ENCODE peak calls at places on chromosomes 1 and 21, in six cellular contexts. Y is right lobe of liver, Z is cardiac muscle cell, F is esophagus squamous epithelium, B is ovary, W is HCT116. O is an unnamed sample. For H3K4me1, the result is how much of the 10 kb centered on the place peaks cover.

GRCh38 chr1:54596756-54597155 is 26.6 kb downstream of the FAM151A start:
- DNase-seq in Y (no peak), Z (no peak), F (no peak), B (no peak), W (no peak), O (no peak)

GRCh38 chr1:246930830-246931548 is 759 bp downstream of the AHCTF1 start:
- DNase-seq in Y (peak), Z (peak), F (no peak), B (peak), W (no peak), O (peak)

GRCh38 chr1:66652556-66652955 is 99.7 kb upstream of the DYNLT5 start:
- DNase-seq in Y (no peak), Z (peak), F (no peak), B (no peak), W (no peak), O (no peak)

GRCh38 chr1:167442854-167443565 is 75.3 kb downstream of the CD247 start:
- DNase-seq in Y (no peak), Z (no peak), F (no peak), B (no peak), W (no peak), O (no peak)

GRCh38 chr1:156746716-156747631 is 4.5 kb downstream of the HDGF start:
- DNase-seq in Y (peak), Z (peak), F (no peak), B (peak), W (peak), O (peak)

GRCh38 chr1:205714190-205714905 is 34.0 kb upstream of the SLC45A3 start:
- DNase-seq in Y (peak), Z (peak), F (no peak), B (no peak), W (no peak), O (no peak)

GRCh38 chr1:8477199-8477982 is 159.5 kb downstream of the SLC45A1 start:
- DNase-seq in Y (no peak), Z (no peak), F (no peak), B (no peak), W (no peak), O (no peak)

GRCh38 chr21:45562965-45563364 is 20.7 kb upstream of the SLC19A1 start:
- DNase-seq in Y (no peak), Z (no peak), F (no peak), B (no peak), W (no peak), O (no peak)

GRCh38 chr1:42680921-42681683 is 1.1 kb upstream of the YBX1 start:
- DNase-seq in Y (no peak), Z (peak), F (no peak), B (no peak), W (no peak), O (no peak)

GRCh38 chr21:43789276-43790052 is at the start of gene RRP1:
- DNase-seq in Y (peak), Z (peak), F (peak), B (peak), W (peak), O (peak)

GRCh38 chr1:204731997-204732396 is 46.5 kb upstream of the LRRN2 start:
- DNase-seq in Y (no peak), Z (no peak), F (no peak), B (no peak), W (no peak), O (no peak)

GRCh38 chr1:116345830-116346229 is 27.2 kb upstream of the ATP1A1 start:
- DNase-seq in Y (no peak), Z (no peak), F (no peak), B (no peak), W (no peak), O (no peak)

GRCh38 chr1:222084996-222085395 is 343.1 kb upstream of the DUSP10 start:
- DNase-seq in Y (no peak), Z (peak), F (no peak), B (no peak), W (no peak), O (no peak)

GRCh38 chr1:10613861-10614260 is 139.1 kb downstream of the PEX14 start:
- DNase-seq in Y (no peak), Z (no peak), F (no peak), B (no peak), W (no peak), O (no peak)

GRCh38 chr1:1122078-1122811 is 6.4 kb upstream of the C1orf159 start:
- DNase-seq in Y (peak), Z (peak), F (no peak), B (peak), W (peak), O (peak)

GRCh38 chr1:172450524-172450885 is 6.6 kb upstream of the PIGC start:
- DNase-seq in Y (peak), Z (no peak), F (no peak), B (no peak), W (no peak), O (no peak)

GRCh38 chr1:170545476-170545875 is 13.5 kb downstream of the GORAB start:
- DNase-seq in Y (no peak), Z (peak), F (no peak), B (no peak), W (no peak), O (no peak)

GRCh38 chr21:38834725-38835124 is 29.0 kb downstream of the ETS2 start:
- DNase-seq in Y (peak), Z (no peak), F (no peak), B (no peak), W (no peak), O (no peak)

GRCh38 chr1:239212841-239213240 is 173.5 kb upstream of the CHRM3 start:
- DNase-seq in Y (no peak), Z (peak), F (no peak), B (no peak), W (no peak), O (no peak)

GRCh38 chr1:162612606-162613400 is 19.5 kb upstream of the DDR2 start:
- DNase-seq in Y (peak), Z (peak), F (no peak), B (no peak), W (no peak), O (no peak)

GRCh38 chr1:30912203-30912602 is 3.6 kb upstream of the SDC3 start:
- DNase-seq in Y (no peak), Z (no peak), F (no peak), B (no peak), W (no peak), O (no peak)

GRCh38 chr1:237084399-237085077 is 42.6 kb downstream of the RYR2 start:
- DNase-seq in Y (no peak), Z (no peak), F (no peak), B (no peak), W (no peak), O (no peak)

GRCh38 chr21:22106720-22107410 is 1108.7 kb downstream of the NCAM2 start:
- DNase-seq in Y (no peak), Z (no peak), F (no peak), B (no peak), W (no peak), O (no peak)

GRCh38 chr1:104056786-104057185 is 307.1 kb downstream of the AMY1C start:
- DNase-seq in Y (no peak), Z (no peak), F (no peak), B (no peak), W (no peak), O (no peak)

GRCh38 chr21:35825370-35825769 is 235.0 kb downstream of the SETD4 start:
- DNase-seq in Y (no peak), Z (no peak), F (no peak), B (no peak), W (no peak), O (no peak)

GRCh38 chr1:186435336-186435735 is 25.6 kb downstream of the PDC start:
- DNase-seq in Y (no peak), Z (peak), F (no peak), B (no peak), W (no peak), O (no peak)

GRCh38 chr1:182855886-182856285 is 16.7 kb downstream of the DHX9 start:
- DNase-seq in Y (no peak), Z (no peak), F (no peak), B (no peak), W (no peak), O (no peak)

GRCh38 chr1:248823517-248824001 is 2.2 kb downstream of the SH3BP5L start:
- DNase-seq in Y (no peak), Z (peak), F (no peak), B (no peak), W (no peak), O (no peak)

GRCh38 chr1:64470670-64471217 is 815 bp downstream of the CACHD1 start:
- DNase-seq in Y (peak), Z (peak), F (no peak), B (peak), W (no peak), O (peak)

GRCh38 chr1:234944439-234945369 is 183.9 kb downstream of the TOMM20 start:
- DNase-seq in Y (no peak), Z (no peak), F (no peak), B (no peak), W (no peak), O (no peak)

GRCh38 chr1:244576259-244576892 is 76.5 kb upstream of the DESI2 start:
- DNase-seq in Y (no peak), Z (no peak), F (no peak), B (no peak), W (no peak), O (no peak)

GRCh38 chr1:116720406-116721071 is 33.7 kb upstream of the CD2 start:
- DNase-seq in Y (no peak), Z (no peak), F (no peak), B (no peak), W (no peak), O (no peak)

GRCh38 chr1:109617291-109617801 is 2.1 kb downstream of the GNAT2 start:
- DNase-seq in Y (no peak), Z (peak), F (no peak), B (no peak), W (peak), O (no peak)

GRCh38 chr1:234696986-234697385 is 87.0 kb upstream of the IRF2BP2 start:
- DNase-seq in Y (no peak), Z (peak), F (no peak), B (no peak), W (no peak), O (no peak)

GRCh38 chr1:204408074-204408507 is 3.5 kb downstream of the PPP1R15B start:
- DNase-seq in Y (peak), Z (peak), F (no peak), B (peak), W (no peak), O (peak)

GRCh38 chr1:179448429-179449149 is 82.8 kb downstream of the AXDND1 start:
- DNase-seq in Y (no peak), Z (peak), F (no peak), B (no peak), W (no peak), O (no peak)

GRCh38 chr1:179445593-179445992 is 79.8 kb downstream of the AXDND1 start:
- DNase-seq in Y (no peak), Z (no peak), F (no peak), B (no peak), W (no peak), O (no peak)

DNA sequence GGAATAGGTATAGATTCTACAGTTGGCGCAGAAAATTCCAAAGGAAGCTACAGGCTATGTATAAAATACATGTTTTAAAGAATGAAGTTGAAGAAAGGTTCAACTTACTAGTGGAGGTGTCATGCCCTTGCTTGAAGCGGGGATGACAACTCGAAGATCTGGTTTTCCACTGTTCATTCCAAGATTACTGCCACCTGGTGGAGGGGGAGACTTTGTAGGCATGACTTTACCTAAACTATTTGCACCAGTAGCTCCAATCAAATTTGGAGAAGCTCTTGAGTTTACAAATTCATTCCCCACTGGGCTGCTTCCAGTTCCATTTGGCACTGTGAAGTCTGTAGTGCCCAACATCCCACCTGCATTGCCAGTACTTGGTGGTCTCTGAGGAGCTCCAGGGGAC is 81.7 kb downstream of the AXDND1 start:
- DNase-seq in Y (no peak), Z (peak), F (no peak), B (no peak), W (peak), O (no peak)
- TF ChIP-seq CTCF in Y (peak), Z (peak), F (no peak), B (no peak), W (peak), O (no peak)

DNA sequence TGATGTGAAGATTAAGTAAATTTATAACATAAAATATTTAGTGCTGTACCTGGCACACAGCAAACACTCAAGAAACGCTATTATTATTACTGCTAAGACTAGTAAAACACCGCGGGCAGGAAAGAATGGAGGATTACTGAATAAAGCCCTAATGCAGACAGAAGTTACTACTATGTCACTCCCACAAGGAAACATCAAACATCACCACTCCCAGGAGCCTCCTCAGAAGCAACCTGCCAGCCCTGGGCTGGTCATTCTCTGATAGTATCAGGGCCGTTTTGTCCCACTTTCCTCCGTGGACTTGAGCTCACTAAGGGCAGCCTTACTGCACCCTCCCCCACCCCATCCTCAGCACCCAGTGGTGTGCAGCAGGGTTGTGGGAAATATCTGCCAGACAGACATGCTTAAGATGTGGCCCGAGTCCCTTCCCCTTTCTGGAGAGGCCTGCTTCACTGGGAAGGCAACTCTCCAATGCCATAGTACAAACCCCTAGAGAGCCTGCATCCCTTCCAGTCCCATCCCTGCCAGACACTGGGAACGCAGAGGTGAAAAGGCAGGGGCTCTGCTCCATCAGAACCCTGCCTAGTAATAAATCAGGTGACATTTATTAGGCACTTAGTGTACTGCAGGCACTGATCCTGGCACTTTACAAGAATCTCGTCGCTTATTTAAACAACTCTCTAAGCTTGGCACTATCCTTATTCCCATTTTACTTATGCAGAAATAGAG is 41.7 kb upstream of the ECE1 start:
- DNase-seq in Y (no peak), Z (no peak), F (no peak), B (no peak), W (no peak), O (no peak)
- H3K4me3 ChIP-seq in Y (no peak), Z (no peak), F (no peak), B (no peak), W (no peak), O (no peak)

GRCh38 chr1:18229620-18230019 is 122.0 kb downstream of the IGSF21 start:
- DNase-seq in Y (no peak), Z (no peak), F (no peak), B (no peak), W (no peak), O (no peak)

GRCh38 chr1:18230840-18231239 is 123.2 kb downstream of the IGSF21 start:
- DNase-seq in Y (no peak), Z (no peak), F (no peak), B (no peak), W (no peak), O (no peak)

DNA sequence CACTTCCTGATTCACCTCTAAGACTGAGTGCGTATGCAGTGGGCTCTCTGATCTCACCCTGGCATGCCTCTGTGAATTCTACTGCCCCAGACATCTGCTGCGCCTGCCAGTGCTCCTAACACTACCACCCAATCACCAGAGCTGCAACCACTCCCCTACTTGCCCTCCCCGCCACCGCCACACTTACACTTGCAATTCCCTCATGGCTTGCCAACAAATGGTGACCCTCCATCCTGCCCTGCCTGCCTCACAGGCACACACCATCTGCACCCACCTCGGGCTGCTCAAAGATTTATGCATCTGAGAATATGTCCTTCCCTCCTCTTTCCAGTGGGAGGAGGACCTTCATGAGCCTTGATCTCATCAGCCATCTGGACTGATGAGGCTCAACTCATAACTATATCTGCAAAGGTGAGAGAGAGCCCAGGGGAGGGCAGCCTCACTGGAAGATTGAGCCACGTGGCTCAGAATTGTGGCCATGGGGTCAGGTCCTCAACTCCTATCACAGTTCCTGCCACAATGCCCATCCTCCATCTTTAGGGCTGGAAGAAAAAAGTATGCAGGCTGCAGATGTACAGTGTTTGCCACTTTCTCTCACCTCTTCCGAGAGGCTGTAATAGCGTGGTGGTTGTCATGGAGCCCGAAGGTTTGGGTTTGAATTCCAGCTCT is 117.8 kb downstream of the IGSF21 start:
- DNase-seq in Y (no peak), Z (no peak), F (no peak), B (no peak), W (no peak), O (no peak)
- H3K4me1 ChIP-seq in Y (under half), Z (under half), F (under half), B (under half), W (under half), O (under half)

DNA sequence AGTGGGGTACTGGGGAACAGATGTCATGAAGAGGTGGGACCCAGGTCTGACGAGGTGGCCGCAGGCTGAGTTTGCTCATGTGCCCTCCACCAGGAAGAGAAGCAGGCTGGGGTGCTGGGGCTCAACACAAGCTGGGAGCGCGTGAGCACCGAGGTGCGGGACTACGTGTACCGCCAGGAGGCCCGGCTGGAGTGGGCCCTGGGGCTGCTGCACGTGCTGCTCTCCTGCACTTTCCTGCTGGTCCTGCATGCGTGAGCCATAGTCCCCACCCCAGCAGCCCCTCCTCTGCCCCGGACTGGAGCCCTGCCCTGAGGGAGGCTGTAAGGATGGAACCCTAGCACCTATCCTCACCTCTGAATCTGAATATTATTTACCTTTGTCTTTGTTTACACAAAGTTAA is 7.9 kb upstream of the ADAM15 start:
- DNase-seq in Y (peak), Z (no peak), F (no peak), B (no peak), W (no peak), O (no peak)
- TF ChIP-seq CTCF in Y (no peak), Z (no peak), F (no peak), B (no peak), W (no peak), O (no peak)

DNA sequence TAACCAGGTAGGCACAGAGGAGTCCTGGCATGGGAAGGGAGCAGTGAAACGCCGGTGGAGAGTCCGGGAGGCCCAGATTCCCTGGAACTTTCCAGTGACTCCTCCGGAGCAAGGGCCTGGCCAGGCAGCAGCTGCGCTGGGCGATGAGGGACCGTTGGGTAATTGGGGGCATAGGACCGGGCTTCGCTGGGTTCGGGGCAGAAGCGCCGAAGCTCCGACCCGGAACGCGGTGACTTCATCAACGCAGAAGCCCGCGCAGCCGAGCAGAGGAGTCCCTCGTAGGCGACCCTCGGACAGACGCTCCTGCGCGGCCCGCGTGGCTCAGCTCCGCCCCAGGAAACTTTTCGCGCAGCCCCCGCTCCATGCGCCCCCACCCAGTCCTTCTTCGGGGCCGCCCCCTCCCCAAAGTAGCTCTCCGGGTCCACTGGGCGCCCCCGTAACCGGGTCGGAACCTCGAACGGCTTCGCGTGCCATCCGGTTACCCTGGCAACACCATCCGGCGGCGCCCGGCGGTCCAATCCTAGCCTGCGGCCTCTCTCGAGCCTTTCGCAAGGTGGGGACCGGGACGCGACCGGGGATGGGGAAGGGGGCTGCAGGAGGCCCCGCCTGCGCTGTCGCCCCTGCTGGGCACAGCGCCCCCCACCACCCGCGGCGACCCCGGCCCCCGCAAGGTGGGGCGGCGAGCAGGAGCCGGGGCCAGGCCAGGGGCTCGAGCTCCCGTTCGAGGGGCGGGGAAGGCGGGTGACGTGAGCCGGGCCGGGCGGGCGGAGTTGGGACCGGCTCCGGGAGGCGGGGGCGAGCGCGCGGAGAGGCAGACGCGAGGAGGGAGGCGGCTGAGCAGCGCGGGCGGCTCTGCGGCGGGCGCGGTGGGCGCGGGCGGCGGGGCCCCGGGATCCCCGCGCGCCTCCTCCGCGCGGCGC is at the start of gene AJAP1:
- DNase-seq in Y (no peak), Z (no peak), F (no peak), B (peak), W (no peak), O (no peak)
- H3K4me3 ChIP-seq in Y (no peak), Z (peak), F (peak), B (peak), W (no peak), O (no peak)